ENCODE peak calls at places on chromosome 19, in eight cellular contexts. One of them, this sample, is unnamed.

GRCh38 chr19:50549927-50550593 is 18.2 kb downstream of the LRRC4B start:
- DNase-seq in GM13977: no peak
- DNase-seq in SK-N-SH: no peak
- DNase-seq in type B pancreatic cell: no peak
- DNase-seq in AG09309: no peak
- DNase-seq in sigmoid colon: no peak
- DNase-seq in neural progenitor cell: no peak
- DNase-seq in heart left ventricle: no peak
- DNase-seq in this sample: no peak

GRCh38 chr19:18504886-18505610 is 16.8 kb downstream of the ELL start:
- DNase-seq in GM13977: no peak
- DNase-seq in type B pancreatic cell: no peak
- DNase-seq in neural progenitor cell: no peak
- DNase-seq in heart left ventricle: no peak
- DNase-seq in AG09309: no peak
- DNase-seq in SK-N-SH: no peak
- DNase-seq in sigmoid colon: no peak
- DNase-seq in this sample: no peak

GRCh38 chr19:51111606-51112005 is 3.4 kb upstream of the CTU1 start:
- DNase-seq in neural progenitor cell: peak
- DNase-seq in SK-N-SH: no peak
- DNase-seq in sigmoid colon: no peak
- DNase-seq in type B pancreatic cell: no peak
- DNase-seq in GM13977: no peak
- DNase-seq in heart left ventricle: no peak
- DNase-seq in AG09309: no peak
- DNase-seq in this sample: no peak

GRCh38 chr19:41441321-41441945 is 1.5 kb upstream of the ERICH4 start:
- DNase-seq in type B pancreatic cell: no peak
- DNase-seq in neural progenitor cell: no peak
- DNase-seq in heart left ventricle: no peak
- DNase-seq in sigmoid colon: no peak
- DNase-seq in SK-N-SH: no peak
- DNase-seq in GM13977: no peak
- DNase-seq in AG09309: no peak
- DNase-seq in this sample: no peak

GRCh38 chr19:45189971-45190370 is 11.4 kb downstream of the BLOC1S3 start:
- DNase-seq in AG09309: no peak
- DNase-seq in GM13977: no peak
- DNase-seq in heart left ventricle: no peak
- DNase-seq in type B pancreatic cell: no peak
- DNase-seq in neural progenitor cell: no peak
- DNase-seq in sigmoid colon: no peak
- DNase-seq in SK-N-SH: no peak
- DNase-seq in this sample: no peak

GRCh38 chr19:44552324-44552723 is 22.8 kb upstream of the CEACAM20 start:
- DNase-seq in neural progenitor cell: peak
- DNase-seq in sigmoid colon: no peak
- DNase-seq in heart left ventricle: no peak
- DNase-seq in SK-N-SH: peak
- DNase-seq in AG09309: no peak
- DNase-seq in type B pancreatic cell: no peak
- DNase-seq in GM13977: peak
- DNase-seq in this sample: peak

GRCh38 chr19:39401549-39402416 is 4.9 kb upstream of the ZFP36 start:
- DNase-seq in GM13977: peak
- DNase-seq in heart left ventricle: no peak
- DNase-seq in SK-N-SH: no peak
- DNase-seq in AG09309: no peak
- DNase-seq in type B pancreatic cell: no peak
- DNase-seq in neural progenitor cell: peak
- DNase-seq in sigmoid colon: peak
- DNase-seq in this sample: peak

GRCh38 chr19:1863638-1864479 is 480 bp upstream of the KLF16 start:
- DNase-seq in SK-N-SH: peak
- DNase-seq in GM13977: peak
- DNase-seq in neural progenitor cell: peak
- DNase-seq in sigmoid colon: peak
- DNase-seq in AG09309: peak
- DNase-seq in heart left ventricle: peak
- DNase-seq in type B pancreatic cell: peak
- DNase-seq in this sample: peak

GRCh38 chr19:1466018-1466460 is 13.0 kb downstream of the C19orf25 start:
- DNase-seq in heart left ventricle: peak
- DNase-seq in SK-N-SH: no peak
- DNase-seq in AG09309: no peak
- DNase-seq in GM13977: no peak
- DNase-seq in type B pancreatic cell: no peak
- DNase-seq in neural progenitor cell: no peak
- DNase-seq in sigmoid colon: no peak
- DNase-seq in this sample: no peak

GRCh38 chr19:3033595-3034193 is 4.6 kb upstream of the TLE2 start:
- DNase-seq in SK-N-SH: no peak
- DNase-seq in heart left ventricle: no peak
- DNase-seq in neural progenitor cell: no peak
- DNase-seq in type B pancreatic cell: no peak
- DNase-seq in sigmoid colon: no peak
- DNase-seq in AG09309: no peak
- DNase-seq in GM13977: no peak
- DNase-seq in this sample: no peak

GRCh38 chr19:28691683-28692082 is 521.3 kb downstream of the UQCRFS1 start:
- DNase-seq in type B pancreatic cell: no peak
- DNase-seq in GM13977: no peak
- DNase-seq in AG09309: no peak
- DNase-seq in heart left ventricle: no peak
- DNase-seq in sigmoid colon: no peak
- DNase-seq in SK-N-SH: no peak
- DNase-seq in neural progenitor cell: no peak
- DNase-seq in this sample: no peak
- TF ChIP-seq CTCF in type B pancreatic cell: no peak
- TF ChIP-seq CTCF in GM13977: no peak
- TF ChIP-seq CTCF in AG09309: no peak
- TF ChIP-seq CTCF in heart left ventricle: no peak
- TF ChIP-seq CTCF in sigmoid colon: no peak
- TF ChIP-seq CTCF in SK-N-SH: no peak
- TF ChIP-seq CTCF in neural progenitor cell: no peak
- TF ChIP-seq CTCF in this sample: no peak

GRCh38 chr19:48548253-48548911 is 3.6 kb upstream of the SULT2B1 start:
- DNase-seq in heart left ventricle: no peak
- DNase-seq in neural progenitor cell: no peak
- DNase-seq in SK-N-SH: no peak
- DNase-seq in type B pancreatic cell: no peak
- DNase-seq in AG09309: no peak
- DNase-seq in GM13977: no peak
- DNase-seq in sigmoid colon: no peak
- DNase-seq in this sample: no peak

GRCh38 chr19:48552406-48553322 is 692 bp downstream of the SULT2B1 start:
- DNase-seq in heart left ventricle: no peak
- DNase-seq in type B pancreatic cell: no peak
- DNase-seq in AG09309: no peak
- DNase-seq in sigmoid colon: no peak
- DNase-seq in GM13977: peak
- DNase-seq in SK-N-SH: no peak
- DNase-seq in neural progenitor cell: no peak
- DNase-seq in this sample: no peak

GRCh38 chr19:48551437-48552302 is at the start of gene SULT2B1:
- DNase-seq in type B pancreatic cell: no peak
- DNase-seq in SK-N-SH: peak
- DNase-seq in sigmoid colon: no peak
- DNase-seq in AG09309: no peak
- DNase-seq in neural progenitor cell: no peak
- DNase-seq in heart left ventricle: no peak
- DNase-seq in GM13977: no peak
- DNase-seq in this sample: no peak

GRCh38 chr19:48547722-48548121 is 4.2 kb upstream of the SULT2B1 start:
- DNase-seq in heart left ventricle: no peak
- DNase-seq in SK-N-SH: no peak
- DNase-seq in GM13977: no peak
- DNase-seq in type B pancreatic cell: no peak
- DNase-seq in sigmoid colon: no peak
- DNase-seq in AG09309: no peak
- DNase-seq in neural progenitor cell: no peak
- DNase-seq in this sample: no peak

DNA sequence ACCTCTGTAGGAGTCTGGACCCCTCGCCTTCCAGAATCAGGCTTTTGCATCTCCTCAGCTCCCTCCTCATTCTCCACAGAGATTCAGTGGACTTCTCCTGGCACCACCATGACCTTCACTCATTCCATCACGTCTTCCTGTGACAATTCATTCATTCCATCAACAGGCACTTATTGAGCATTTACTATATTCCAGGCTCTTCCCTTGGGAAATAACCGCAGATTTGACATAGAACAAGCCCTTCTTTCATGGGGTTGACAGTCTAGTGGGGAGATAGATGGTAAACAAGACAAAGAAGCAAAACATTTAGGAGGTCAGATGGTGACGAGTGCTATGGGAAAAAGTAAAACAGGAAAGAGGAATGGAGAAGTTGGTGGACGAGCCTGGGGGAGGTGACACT is 2.6 kb upstream of the SULT2B1 start:
- DNase-seq in AG09309: no peak
- DNase-seq in sigmoid colon: no peak
- DNase-seq in type B pancreatic cell: no peak
- DNase-seq in SK-N-SH: no peak
- DNase-seq in GM13977: no peak
- DNase-seq in heart left ventricle: no peak
- DNase-seq in neural progenitor cell: no peak
- DNase-seq in this sample: no peak
- TF ChIP-seq CTCF in AG09309: no peak
- TF ChIP-seq CTCF in sigmoid colon: no peak
- TF ChIP-seq CTCF in type B pancreatic cell: no peak
- TF ChIP-seq CTCF in SK-N-SH: no peak
- TF ChIP-seq CTCF in GM13977: no peak
- TF ChIP-seq CTCF in heart left ventricle: no peak
- TF ChIP-seq CTCF in neural progenitor cell: no peak
- TF ChIP-seq CTCF in this sample: no peak

GRCh38 chr19:35225951-35226350 is 2.6 kb downstream of the FAM187B start:
- DNase-seq in heart left ventricle: no peak
- DNase-seq in sigmoid colon: no peak
- DNase-seq in GM13977: no peak
- DNase-seq in AG09309: no peak
- DNase-seq in neural progenitor cell: no peak
- DNase-seq in SK-N-SH: no peak
- DNase-seq in type B pancreatic cell: peak
- DNase-seq in this sample: no peak

GRCh38 chr19:35229601-35230000 is 1.1 kb upstream of the FAM187B start:
- DNase-seq in GM13977: no peak
- DNase-seq in AG09309: no peak
- DNase-seq in sigmoid colon: no peak
- DNase-seq in heart left ventricle: no peak
- DNase-seq in neural progenitor cell: no peak
- DNase-seq in SK-N-SH: no peak
- DNase-seq in type B pancreatic cell: peak
- DNase-seq in this sample: no peak

GRCh38 chr19:35226748-35227147 is 1.8 kb downstream of the FAM187B start:
- DNase-seq in neural progenitor cell: no peak
- DNase-seq in type B pancreatic cell: peak
- DNase-seq in GM13977: no peak
- DNase-seq in sigmoid colon: no peak
- DNase-seq in AG09309: no peak
- DNase-seq in heart left ventricle: no peak
- DNase-seq in SK-N-SH: no peak
- DNase-seq in this sample: no peak

GRCh38 chr19:35224681-35225604 is 3.6 kb downstream of the FAM187B start:
- DNase-seq in neural progenitor cell: no peak
- DNase-seq in sigmoid colon: no peak
- DNase-seq in AG09309: no peak
- DNase-seq in heart left ventricle: no peak
- DNase-seq in GM13977: no peak
- DNase-seq in type B pancreatic cell: peak
- DNase-seq in SK-N-SH: no peak
- DNase-seq in this sample: no peak

DNA sequence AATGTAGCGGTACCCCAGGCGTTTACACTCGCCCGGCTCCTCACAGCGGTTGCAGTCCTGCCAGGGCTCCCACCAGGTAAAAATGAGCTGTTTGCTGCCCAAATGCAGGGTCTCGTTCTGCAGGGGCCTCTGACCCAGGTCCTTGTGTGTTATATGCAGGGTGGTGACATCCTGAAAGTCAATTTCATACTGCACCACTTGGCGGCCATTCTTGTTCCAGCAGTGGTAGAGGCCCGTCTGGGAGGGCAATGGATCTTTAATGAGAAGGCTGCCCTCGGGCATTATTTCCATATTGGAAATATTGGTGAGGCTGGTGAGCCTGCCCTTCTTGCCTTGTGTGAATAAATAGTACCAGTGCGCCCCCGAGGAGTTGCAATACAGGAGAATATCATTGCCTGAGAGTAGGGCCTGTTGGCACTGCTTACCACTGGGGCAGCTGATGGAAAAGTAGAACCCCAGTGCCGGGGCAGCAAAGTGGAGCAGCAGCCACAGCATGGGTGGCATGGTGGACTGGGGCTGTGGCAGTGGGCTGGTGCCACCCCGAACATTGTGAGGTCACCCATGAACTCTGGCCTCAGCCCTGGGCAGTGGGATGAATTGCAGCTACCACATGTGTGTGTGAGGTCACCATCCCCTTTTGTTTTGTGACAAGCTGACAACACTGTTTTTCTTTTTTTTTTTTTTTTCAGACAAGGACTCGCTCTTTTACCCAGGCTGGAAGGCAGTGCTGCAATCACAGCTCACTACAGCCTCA is at the start of gene FAM187B:
- DNase-seq in SK-N-SH: no peak
- DNase-seq in sigmoid colon: no peak
- DNase-seq in GM13977: no peak
- DNase-seq in heart left ventricle: no peak
- DNase-seq in neural progenitor cell: no peak
- DNase-seq in type B pancreatic cell: peak
- DNase-seq in AG09309: no peak
- DNase-seq in this sample: no peak
- TF ChIP-seq CTCF in SK-N-SH: no peak
- TF ChIP-seq CTCF in sigmoid colon: no peak
- TF ChIP-seq CTCF in GM13977: no peak
- TF ChIP-seq CTCF in heart left ventricle: no peak
- TF ChIP-seq CTCF in neural progenitor cell: no peak
- TF ChIP-seq CTCF in type B pancreatic cell: no peak
- TF ChIP-seq CTCF in AG09309: no peak
- TF ChIP-seq CTCF in this sample: no peak

GRCh38 chr19:6483235-6483634 is 1.6 kb upstream of the DENND1C start:
- DNase-seq in SK-N-SH: no peak
- DNase-seq in sigmoid colon: no peak
- DNase-seq in neural progenitor cell: no peak
- DNase-seq in AG09309: no peak
- DNase-seq in heart left ventricle: no peak
- DNase-seq in GM13977: no peak
- DNase-seq in type B pancreatic cell: no peak
- DNase-seq in this sample: no peak

GRCh38 chr19:6482343-6482686 is 728 bp upstream of the DENND1C start:
- DNase-seq in AG09309: no peak
- DNase-seq in sigmoid colon: no peak
- DNase-seq in GM13977: no peak
- DNase-seq in type B pancreatic cell: no peak
- DNase-seq in heart left ventricle: no peak
- DNase-seq in SK-N-SH: no peak
- DNase-seq in neural progenitor cell: no peak
- DNase-seq in this sample: no peak

GRCh38 chr19:6481541-6482342 is at the start of gene DENND1C:
- DNase-seq in AG09309: no peak
- DNase-seq in neural progenitor cell: peak
- DNase-seq in heart left ventricle: peak
- DNase-seq in sigmoid colon: no peak
- DNase-seq in type B pancreatic cell: no peak
- DNase-seq in SK-N-SH: peak
- DNase-seq in GM13977: peak
- DNase-seq in this sample: peak

GRCh38 chr19:6484831-6485230 is 3.2 kb upstream of the DENND1C start:
- DNase-seq in SK-N-SH: no peak
- DNase-seq in GM13977: no peak
- DNase-seq in type B pancreatic cell: no peak
- DNase-seq in AG09309: no peak
- DNase-seq in sigmoid colon: no peak
- DNase-seq in heart left ventricle: no peak
- DNase-seq in neural progenitor cell: no peak
- DNase-seq in this sample: no peak

GRCh38 chr19:6484251-6484650 is 2.7 kb upstream of the DENND1C start:
- DNase-seq in SK-N-SH: no peak
- DNase-seq in neural progenitor cell: no peak
- DNase-seq in type B pancreatic cell: no peak
- DNase-seq in AG09309: no peak
- DNase-seq in heart left ventricle: no peak
- DNase-seq in GM13977: no peak
- DNase-seq in sigmoid colon: no peak
- DNase-seq in this sample: no peak
- TF ChIP-seq CTCF in SK-N-SH: no peak
- TF ChIP-seq CTCF in neural progenitor cell: no peak
- TF ChIP-seq CTCF in type B pancreatic cell: no peak
- TF ChIP-seq CTCF in AG09309: no peak
- TF ChIP-seq CTCF in heart left ventricle: no peak
- TF ChIP-seq CTCF in GM13977: no peak
- TF ChIP-seq CTCF in sigmoid colon: no peak
- TF ChIP-seq CTCF in this sample: no peak